ENCODE peak calls at places on chromosomes 16 and 17, in ten cellular contexts. G is renal cortical epithelial cell; V is naive B cell; O is lower leg skin; L is amniotic stem cell; J is HFFc6; E is activated CD8-positive, alpha-beta T cell treated with anti-CD3 and anti-CD28 coated beads for 36 hours; H is CD8-positive, alpha-beta T cell; D is G401; P is WTC11. W is an unnamed sample.
A peak's percentile ranks its signal among the peaks of the same experiment; 100 is the strongest.

GRCh38 chr17:81111066-81111465 is 54.2 kb upstream of the PVALEF start:
- DNase-seq in G (no peak), V (no peak), O (no peak), L (no peak), J (no peak), E (no peak), H (no peak), D (no peak), P (no peak), W (no peak)

GRCh38 chr16:65415460-65415859 is 293.6 kb upstream of the CDH11 start:
- DNase-seq in G (peak; percentile 16), V (no peak), O (no peak), L (no peak), J (peak; percentile 45), E (no peak), H (no peak), D (no peak), P (no peak), W (no peak)

GRCh38 chr17:4645642-4646041 is 4.2 kb upstream of the ALOX15 start:
- DNase-seq in G (no peak), V (no peak), O (peak; percentile 67), L (no peak), J (no peak), E (no peak), H (no peak), D (no peak), P (no peak), W (no peak)

GRCh38 chr16:58243528-58244004 is 45.7 kb upstream of the CSNK2A2 start:
- DNase-seq in G (peak; percentile 58), V (peak; percentile 39), O (no peak), L (no peak), J (no peak), E (peak; percentile 14), H (no peak), D (no peak), P (no peak), W (no peak)

GRCh38 chr16:58057126-58057525 is 31.6 kb downstream of the MMP15 start:
- DNase-seq in G (no peak), V (no peak), O (no peak), L (no peak), J (no peak), E (no peak), H (no peak), D (no peak), P (no peak), W (no peak)

GRCh38 chr16:89999831-90000574 is 19.3 kb downstream of the DBNDD1 start:
- DNase-seq in G (no peak), V (no peak), O (no peak), L (no peak), J (no peak), E (no peak), H (no peak), D (no peak), P (no peak), W (no peak)

GRCh38 chr16:72261127-72261526 is 89.2 kb upstream of the PMFBP1 start:
- DNase-seq in G (peak; percentile 73), V (no peak), O (no peak), L (no peak), J (no peak), E (no peak), H (no peak), D (no peak), P (no peak), W (no peak)

GRCh38 chr17:29349409-29349808 is 40.8 kb upstream of the TAOK1 start:
- DNase-seq in G (no peak), V (no peak), O (no peak), L (no peak), J (no peak), E (no peak), H (no peak), D (no peak), P (no peak), W (no peak)

GRCh38 chr17:74484066-74484465 is 17.6 kb downstream of the CD300A start:
- DNase-seq in G (no peak), V (no peak), O (peak; percentile 39), L (no peak), J (no peak), E (no peak), H (no peak), D (no peak), P (no peak), W (no peak)

GRCh38 chr16:27899736-27900135 is 163.8 kb downstream of the GSG1L start:
- DNase-seq in G (no peak), V (no peak), O (no peak), L (no peak), J (no peak), E (no peak), H (no peak), D (no peak), P (no peak), W (no peak)

GRCh38 chr16:29943846-29944669 is 17.8 kb upstream of the TMEM219 start:
- DNase-seq in G (peak; percentile 99), V (no peak), O (peak; percentile 78), L (peak; percentile 94), J (peak; percentile 99), E (no peak), H (no peak), D (peak; percentile 39), P (peak; percentile 19), W (peak; percentile 94)

GRCh38 chr16:55062446-55062845 is 131.8 kb downstream of the IRX5 start:
- DNase-seq in G (no peak), V (no peak), O (peak; percentile 39), L (no peak), J (peak; percentile 3), E (no peak), H (no peak), D (no peak), P (no peak), W (no peak)

GRCh38 chr17:44354582-44355309 is 8.9 kb downstream of the FAM171A2 start:
- DNase-seq in G (no peak), V (peak; percentile 60), O (no peak), L (no peak), J (no peak), E (peak; percentile 77), H (peak; percentile 52), D (peak; percentile 12), P (peak; percentile 90), W (no peak)

GRCh38 chr17:73042225-73042624 is 50.3 kb downstream of the SLC39A11 start:
- DNase-seq in G (no peak), V (no peak), O (no peak), L (no peak), J (no peak), E (no peak), H (no peak), D (no peak), P (no peak), W (no peak)

GRCh38 chr17:42744283-42744805 is 496 bp downstream of the EZH1 start:
- DNase-seq in G (peak; percentile 52), V (no peak), O (peak; percentile 95), L (peak; percentile 73), J (peak; percentile 41), E (peak; percentile 83), H (peak; percentile 37), D (peak; percentile 64), P (no peak), W (peak; percentile 79)

GRCh38 chr16:81099958-81100357 is 3.8 kb upstream of the GCSH start:
- DNase-seq in G (no peak), V (no peak), O (no peak), L (no peak), J (no peak), E (no peak), H (no peak), D (no peak), P (no peak), W (no peak)

GRCh38 chr16:1441391-1441829 is 2.9 kb downstream of the CCDC154 start:
- DNase-seq in G (no peak), V (no peak), O (no peak), L (no peak), J (no peak), E (no peak), H (no peak), D (no peak), P (no peak), W (no peak)

GRCh38 chr17:41107941-41108445 is 2.8 kb downstream of the KRTAP4-9 start:
- DNase-seq in G (peak; percentile 39), V (no peak), O (no peak), L (no peak), J (peak; percentile 33), E (no peak), H (no peak), D (no peak), P (no peak), W (no peak)

GRCh38 chr16:48542020-48542473 is 67.9 kb downstream of the N4BP1 start:
- DNase-seq in G (peak; percentile 7), V (peak; percentile 38), O (peak; percentile 91), L (peak; percentile 38), J (peak; percentile 20), E (peak; percentile 52), H (no peak), D (peak; percentile 34), P (no peak), W (peak; percentile 39)

GRCh38 chr17:5592382-5592781 is 8.1 kb upstream of the NLRP1 start:
- DNase-seq in G (peak; percentile 56), V (peak; percentile 23), O (no peak), L (peak; percentile 16), J (peak; percentile 63), E (no peak), H (no peak), D (peak; percentile 77), P (no peak), W (peak; percentile 54)

GRCh38 chr17:50853015-50853615 is 13.0 kb downstream of the TOB1 start:
- DNase-seq in G (no peak), V (no peak), O (no peak), L (no peak), J (no peak), E (no peak), H (no peak), D (no peak), P (no peak), W (no peak)

GRCh38 chr17:72125226-72125651 is 4.4 kb downstream of the SOX9 start:
- DNase-seq in G (no peak), V (no peak), O (no peak), L (no peak), J (no peak), E (no peak), H (no peak), D (no peak), P (peak; percentile 21), W (no peak)

GRCh38 chr17:39082482-39082881 is 69.0 kb downstream of the PLXDC1 start:
- DNase-seq in G (no peak), V (no peak), O (no peak), L (no peak), J (no peak), E (no peak), H (no peak), D (no peak), P (no peak), W (no peak)

GRCh38 chr17:52476638-52477313 is 318.3 kb upstream of the CA10 start:
- DNase-seq in G (no peak), V (no peak), O (no peak), L (no peak), J (no peak), E (no peak), H (no peak), D (no peak), P (no peak), W (no peak)